ENCODE peak calls at places on chromosome 13, in four cellular contexts. Q is kidney, B is iPS DF 6.9, U is breast epithelium. C is an unnamed sample.

GRCh38 chr13:51444922-51445321 is 7.9 kb downstream of the INTS6 start:
- DNase-seq in Q (no peak), B (no peak), U (no peak), C (no peak)

GRCh38 chr13:79548886-79549285 is 67.9 kb downstream of the NDFIP2 start:
- DNase-seq in Q (no peak), B (no peak), U (no peak), C (no peak)

GRCh38 chr13:46134961-46135522 is 30.2 kb upstream of the CPB2 start:
- DNase-seq in Q (no peak), B (peak; percentile 35), U (peak; percentile 64), C (no peak)

GRCh38 chr13:99969934-99970760 is 1.4 kb downstream of the ZIC5 start:
- DNase-seq in Q (peak; percentile 72), B (no peak), U (no peak), C (no peak)

GRCh38 chr13:51192348-51192747 is 29.9 kb upstream of the FAM124A start:
- DNase-seq in Q (no peak), B (no peak), U (no peak), C (no peak)

GRCh38 chr13:45718063-45718462 is 15.9 kb downstream of the CBY2 start:
- DNase-seq in Q (no peak), B (no peak), U (no peak), C (peak; percentile 5)

GRCh38 chr13:75818181-75819110 is 182.3 kb downstream of the LMO7 start:
- DNase-seq in Q (no peak), B (no peak), U (no peak), C (no peak)

GRCh38 chr13:24716446-24716845 is 36.2 kb downstream of the ATP12A start:
- DNase-seq in Q (no peak), B (no peak), U (no peak), C (no peak)

GRCh38 chr13:112905990-112906641 is 62.9 kb upstream of the MCF2L start:
- DNase-seq in Q (no peak), B (peak; percentile 67), U (peak; percentile 54), C (no peak)

GRCh38 chr13:20394506-20394905 is 131.2 kb downstream of the CRYL1 start:
- DNase-seq in Q (no peak), B (no peak), U (no peak), C (no peak)

GRCh38 chr13:30880151-30880551 is 25.9 kb upstream of the MEDAG start:
- DNase-seq in Q (no peak), B (no peak), U (no peak), C (peak; percentile 78)

GRCh38 chr13:74061939-74062595 is 72.1 kb downstream of the KLF12 start:
- DNase-seq in Q (no peak), B (no peak), U (no peak), C (no peak)

GRCh38 chr13:33180009-33180804 is 105.3 kb downstream of the STARD13 start:
- DNase-seq in Q (no peak), B (no peak), U (no peak), C (no peak)

GRCh38 chr13:70090036-70090723 is 17.4 kb upstream of the ATXN8OS start:
- DNase-seq in Q (no peak), B (no peak), U (no peak), C (no peak)

GRCh38 chr13:29428992-29429315 is 166.5 kb downstream of the SLC7A1 start:
- DNase-seq in Q (no peak), B (no peak), U (no peak), C (no peak)

GRCh38 chr13:102091231-102091630 is 310.6 kb downstream of the FGF14 start:
- DNase-seq in Q (no peak), B (peak; percentile 67), U (no peak), C (no peak)

GRCh38 chr13:66661336-66661735 is 568.8 kb downstream of the PCDH9 start:
- DNase-seq in Q (no peak), B (no peak), U (no peak), C (no peak)

GRCh38 chr13:48233886-48234488 is 981 bp downstream of the ITM2B start:
- DNase-seq in Q (no peak), B (no peak), U (no peak), C (no peak)

GRCh38 chr13:48234652-48235099 is 1.7 kb downstream of the ITM2B start:
- DNase-seq in Q (no peak), B (no peak), U (no peak), C (no peak)

GRCh38 chr13:48232420-48233096 is 448 bp upstream of the ITM2B start:
- DNase-seq in Q (no peak), B (no peak), U (peak; percentile 59), C (peak; percentile 94)

GRCh38 chr13:48231948-48232347 is 1.1 kb upstream of the ITM2B start:
- DNase-seq in Q (no peak), B (no peak), U (no peak), C (no peak)

DNA sequence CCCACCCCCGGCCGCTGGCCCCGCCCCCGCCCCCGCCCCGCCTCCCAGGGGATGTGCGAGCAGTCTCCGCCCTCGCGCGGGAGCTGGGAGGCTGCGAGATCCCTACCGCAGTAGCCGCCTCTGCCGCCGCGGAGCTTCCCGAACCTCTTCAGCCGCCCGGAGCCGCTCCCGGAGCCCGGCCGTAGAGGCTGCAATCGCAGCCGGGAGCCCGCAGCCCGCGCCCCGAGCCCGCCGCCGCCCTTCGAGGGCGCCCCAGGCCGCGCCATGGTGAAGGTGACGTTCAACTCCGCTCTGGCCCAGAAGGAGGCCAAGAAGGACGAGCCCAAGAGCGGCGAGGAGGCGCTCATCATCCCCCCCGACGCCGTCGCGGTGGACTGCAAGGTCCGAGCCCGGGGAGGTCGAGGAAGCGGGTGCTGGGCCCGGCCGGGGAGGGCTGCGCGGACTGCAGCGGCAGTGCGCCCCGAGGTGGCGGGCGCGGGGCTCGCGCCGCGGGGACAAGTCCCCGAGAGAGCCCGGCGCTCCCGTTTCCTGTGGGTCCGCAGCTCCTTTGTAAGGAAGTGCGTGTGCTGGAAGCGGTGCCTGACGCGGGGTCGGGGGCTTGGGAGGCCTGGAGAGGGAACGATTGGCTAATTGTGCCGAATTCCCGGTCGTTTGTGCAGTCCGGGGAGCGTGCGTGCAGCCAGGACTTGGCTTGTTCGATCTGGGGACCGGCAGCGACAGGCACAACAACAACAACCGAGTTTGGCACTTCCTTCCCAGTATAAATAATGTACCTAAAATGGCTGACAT is at the start of gene ITM2B:
- DNase-seq in Q (peak; percentile 94), B (no peak), U (peak; percentile 36), C (no peak)
- H3K27ac ChIP-seq in Q (peak within 1 kb of the TSS; percentile 99), B (no peak within 1 kb of the TSS), U (peak within 1 kb of the TSS; percentile 100), C (peak within 1 kb of the TSS; percentile 99)

GRCh38 chr13:98564204-98564603 is 12.7 kb downstream of the STK24 start:
- DNase-seq in Q (no peak), B (no peak), U (no peak), C (no peak)

GRCh38 chr13:98563071-98563470 is 13.8 kb downstream of the STK24 start:
- DNase-seq in Q (no peak), B (no peak), U (no peak), C (no peak)

GRCh38 chr13:98565726-98566577 is 11.0 kb downstream of the STK24 start:
- DNase-seq in Q (peak; percentile 89), B (no peak), U (peak; percentile 38), C (no peak)

GRCh38 chr13:98570929-98571372 is 6.0 kb downstream of the STK24 start:
- DNase-seq in Q (no peak), B (no peak), U (no peak), C (no peak)

GRCh38 chr13:98567140-98567539 is 9.8 kb downstream of the STK24 start:
- DNase-seq in Q (no peak), B (no peak), U (no peak), C (no peak)
- H3K27ac ChIP-seq in Q (peak overlapping the region; percentile 52), B (no peak overlapping the region), U (peak overlapping the region; percentile 90), C (no peak overlapping the region)

GRCh38 chr13:44331912-44332840 is 41.4 kb upstream of the SERP2 start:
- DNase-seq in Q (no peak), B (no peak), U (no peak), C (no peak)
- H3K27ac ChIP-seq in Q (peak overlapping the region; percentile 4), B (no peak overlapping the region), U (peak overlapping the region; percentile 83), C (peak overlapping the region; percentile 34)

GRCh38 chr13:62643007-62643483 is 1227.4 kb upstream of the PCDH20 start:
- DNase-seq in Q (no peak), B (no peak), U (no peak), C (no peak)
- H3K27ac ChIP-seq in Q (no peak overlapping the region), B (no peak overlapping the region), U (no peak overlapping the region), C (no peak overlapping the region)

GRCh38 chr13:110108348-110109139 is 198.4 kb downstream of the COL4A1 start:
- DNase-seq in Q (no peak), B (no peak), U (peak; percentile 74), C (peak; percentile 72)

GRCh38 chr13:110106726-110107125 is 200.2 kb downstream of the COL4A1 start:
- DNase-seq in Q (no peak), B (no peak), U (no peak), C (peak; percentile 84)

GRCh38 chr13:110109140-110109783 is 197.7 kb downstream of the COL4A1 start:
- DNase-seq in Q (no peak), B (no peak), U (no peak), C (peak; percentile 37)

GRCh38 chr13:110109910-110110309 is 197.0 kb downstream of the COL4A1 start:
- DNase-seq in Q (no peak), B (no peak), U (no peak), C (peak; percentile 92)

DNA sequence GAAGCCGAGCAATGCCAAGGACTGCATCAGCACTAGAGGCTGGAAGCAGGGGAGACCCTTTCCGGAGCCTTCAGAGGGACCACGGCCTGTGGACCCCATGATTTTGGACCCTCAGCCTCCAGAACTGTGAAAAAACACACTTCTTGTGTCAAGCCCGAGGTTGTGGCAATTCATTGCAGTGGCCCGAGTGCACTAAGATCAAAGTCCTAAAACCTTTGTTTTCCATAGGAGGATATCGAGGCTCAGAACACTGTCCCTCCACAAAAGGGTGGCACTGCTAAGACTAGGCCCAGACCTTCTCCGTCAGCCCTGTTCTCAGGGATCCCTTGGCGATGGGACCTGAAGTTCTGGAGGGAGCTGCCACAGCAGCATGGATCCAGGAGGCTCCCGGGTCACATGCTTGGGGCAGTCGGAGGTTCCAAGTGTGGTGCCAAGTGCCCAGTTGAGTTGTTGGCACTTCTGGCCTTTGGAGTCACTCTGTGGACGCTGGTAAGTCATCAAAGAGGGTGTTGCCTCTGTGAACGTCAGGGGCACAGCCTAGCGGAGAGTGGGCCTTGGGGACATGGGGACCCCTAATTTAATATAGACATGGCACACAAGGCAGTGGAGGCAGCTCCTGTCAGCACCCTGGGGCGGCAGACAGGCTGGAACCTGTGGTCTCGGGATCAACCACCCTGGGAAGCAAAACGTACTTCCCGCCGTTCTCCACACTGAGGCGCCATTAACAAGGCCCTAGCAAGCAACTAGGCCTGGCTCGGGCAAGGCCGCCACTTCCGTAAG is 199.2 kb downstream of the COL4A1 start:
- DNase-seq in Q (no peak), B (no peak), U (no peak), C (peak; percentile 81)
- H3K27ac ChIP-seq in Q (no peak overlapping the region), B (no peak overlapping the region), U (no peak overlapping the region), C (no peak overlapping the region)

DNA sequence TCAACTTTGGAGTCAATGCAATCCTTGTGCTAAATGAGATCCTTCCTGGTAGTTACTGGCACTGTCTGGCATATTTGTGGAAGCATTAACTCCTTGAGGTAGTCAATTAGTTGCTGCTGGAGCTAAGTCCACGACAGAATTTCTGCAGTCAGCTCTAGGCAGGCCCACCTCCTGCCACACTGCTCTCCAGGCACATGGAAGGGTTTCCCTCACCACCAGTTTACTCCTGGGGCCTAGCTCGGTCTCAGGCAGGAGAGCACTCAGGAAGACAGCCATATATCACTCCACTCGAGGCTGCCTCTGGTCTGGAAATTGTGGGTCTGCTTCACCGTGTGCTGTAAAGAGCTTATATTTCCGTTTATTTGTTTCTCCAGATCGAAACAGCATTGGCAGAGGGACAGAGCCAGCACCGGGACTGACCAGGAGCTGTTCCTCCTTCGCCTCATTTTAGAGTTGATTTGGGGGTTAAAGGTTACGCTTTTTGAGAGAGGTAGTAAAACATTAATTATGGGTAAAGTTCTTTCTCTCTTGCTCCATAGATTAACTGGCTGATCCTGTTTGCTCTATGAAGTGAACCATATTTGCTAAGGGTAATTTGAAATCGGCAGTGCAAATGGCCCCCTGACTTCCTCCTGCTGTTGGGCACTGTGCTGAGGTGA is 20.6 kb upstream of the GTF3A start:
- DNase-seq in Q (no peak), B (no peak), U (no peak), C (no peak)
- H3K27ac ChIP-seq in Q (peak overlapping the region; percentile 89), B (no peak overlapping the region), U (peak overlapping the region; percentile 54), C (no peak overlapping the region)